ENCODE peak calls at places on chromosomes 2 and 18, in nine cellular contexts. Z is brain microvascular endothelial cell, G is BJ, D is heart left ventricle, V is lung, N is NB4, C is fibroblast of lung, R is colonic mucosa, E is AG10803. L is an unnamed sample.

GRCh38 chr2:150109028-150109427 is 378.4 kb downstream of the RND3 start:
- DNase-seq in Z (no peak), G (no peak), D (no peak), V (no peak), N (no peak), C (no peak), R (no peak), E (no peak), L (no peak)

GRCh38 chr2:12684471-12684936 is 32.2 kb upstream of the TRIB2 start:
- DNase-seq in Z (peak), G (no peak), D (no peak), V (peak), N (no peak), C (peak), R (no peak), E (peak), L (peak)

GRCh38 chr18:75203456-75204261 is 5.3 kb downstream of the PTGR3 start:
- DNase-seq in Z (no peak), G (no peak), D (no peak), V (no peak), N (no peak), C (peak), R (peak), E (no peak), L (no peak)

GRCh38 chr2:47058061-47058931 is 96.8 kb downstream of the STPG4 start:
- DNase-seq in Z (no peak), G (no peak), D (peak), V (no peak), N (peak), C (peak), R (no peak), E (peak), L (peak)

GRCh38 chr2:50772607-50773006 is 259.3 kb downstream of the NRXN1 start:
- DNase-seq in Z (no peak), G (no peak), D (no peak), V (no peak), N (no peak), C (no peak), R (no peak), E (no peak), L (no peak)

GRCh38 chr2:3285901-3286645 is 91.5 kb downstream of the EIPR1 start:
- DNase-seq in Z (no peak), G (no peak), D (no peak), V (no peak), N (no peak), C (no peak), R (no peak), E (no peak), L (no peak)

GRCh38 chr2:146764301-146764700 is 1080.5 kb upstream of the ACVR2A start:
- DNase-seq in Z (peak), G (no peak), D (no peak), V (no peak), N (no peak), C (peak), R (no peak), E (no peak), L (peak)

GRCh38 chr18:58213931-58214431 is 170.0 kb downstream of the NEDD4L start:
- DNase-seq in Z (peak), G (no peak), D (no peak), V (no peak), N (no peak), C (no peak), R (no peak), E (peak), L (no peak)

GRCh38 chr18:32280911-32281310 is 91.1 kb downstream of the MEP1B start:
- DNase-seq in Z (no peak), G (no peak), D (no peak), V (no peak), N (no peak), C (no peak), R (no peak), E (no peak), L (no peak)

GRCh38 chr2:160225722-160226121 is 25.6 kb upstream of the ITGB6 start:
- DNase-seq in Z (no peak), G (no peak), D (no peak), V (no peak), N (no peak), C (no peak), R (no peak), E (no peak), L (no peak)

GRCh38 chr2:204483497-204484164 is 61.6 kb upstream of the PARD3B start:
- DNase-seq in Z (no peak), G (no peak), D (no peak), V (no peak), N (no peak), C (no peak), R (no peak), E (no peak), L (peak)

GRCh38 chr2:136874258-136874657 is 108.9 kb downstream of the THSD7B start:
- DNase-seq in Z (peak), G (no peak), D (no peak), V (no peak), N (peak), C (no peak), R (no peak), E (peak), L (peak)

GRCh38 chr18:22691988-22692710 is 241.0 kb upstream of the RBBP8 start:
- DNase-seq in Z (peak), G (peak), D (no peak), V (no peak), N (peak), C (peak), R (no peak), E (peak), L (peak)

GRCh38 chr2:174224665-174225288 is 23.6 kb downstream of the OLA1 start:
- DNase-seq in Z (no peak), G (no peak), D (no peak), V (no peak), N (no peak), C (no peak), R (no peak), E (no peak), L (no peak)

GRCh38 chr2:181658444-181658843 is 1.5 kb upstream of the CERKL start:
- DNase-seq in Z (no peak), G (no peak), D (no peak), V (no peak), N (peak), C (no peak), R (no peak), E (no peak), L (no peak)

GRCh38 chr2:126832038-126832437 is 66.7 kb upstream of the TEX51 start:
- DNase-seq in Z (no peak), G (no peak), D (no peak), V (no peak), N (no peak), C (no peak), R (no peak), E (no peak), L (no peak)

GRCh38 chr2:70901235-70902066 is 34.2 kb upstream of the ATP6V1B1 start:
- DNase-seq in Z (peak), G (no peak), D (peak), V (no peak), N (peak), C (peak), R (no peak), E (peak), L (peak)

GRCh38 chr2:127423476-127423840 is 5.2 kb downstream of the PROC start:
- DNase-seq in Z (no peak), G (no peak), D (no peak), V (peak), N (peak), C (no peak), R (peak), E (no peak), L (no peak)

GRCh38 chr18:9869713-9870430 is 15.9 kb upstream of the TXNDC2 start:
- DNase-seq in Z (peak), G (peak), D (no peak), V (no peak), N (peak), C (peak), R (peak), E (peak), L (peak)

GRCh38 chr2:110881908-110882307 is 149.5 kb downstream of the ACOXL start:
- DNase-seq in Z (no peak), G (no peak), D (no peak), V (no peak), N (no peak), C (no peak), R (no peak), E (no peak), L (no peak)

GRCh38 chr2:78681386-78681785 is 344.1 kb upstream of the REG3G start:
- DNase-seq in Z (no peak), G (no peak), D (no peak), V (no peak), N (no peak), C (no peak), R (no peak), E (no peak), L (no peak)

GRCh38 chr2:26631401-26631800 is 9.8 kb downstream of the CIB4 start:
- DNase-seq in Z (no peak), G (no peak), D (no peak), V (no peak), N (no peak), C (no peak), R (no peak), E (no peak), L (no peak)

GRCh38 chr18:48264508-48264907 is 144.7 kb downstream of the ZBTB7C start:
- DNase-seq in Z (no peak), G (no peak), D (no peak), V (no peak), N (no peak), C (no peak), R (no peak), E (no peak), L (no peak)

GRCh38 chr2:10467401-10467800 is 19.3 kb upstream of the ODC1 start:
- DNase-seq in Z (no peak), G (no peak), D (no peak), V (no peak), N (peak), C (no peak), R (no peak), E (no peak), L (no peak)

GRCh38 chr18:44771957-44772917 is 91.5 kb downstream of the SETBP1 start:
- DNase-seq in Z (peak), G (peak), D (no peak), V (no peak), N (peak), C (no peak), R (peak), E (no peak), L (no peak)

GRCh38 chr2:23574919-23575654 is 190.1 kb downstream of the KLHL29 start:
- DNase-seq in Z (no peak), G (no peak), D (no peak), V (no peak), N (no peak), C (no peak), R (no peak), E (no peak), L (no peak)

GRCh38 chr2:100767224-100767653 is 52.7 kb upstream of the NPAS2 start:
- DNase-seq in Z (no peak), G (peak), D (no peak), V (no peak), N (no peak), C (peak), R (no peak), E (peak), L (peak)

GRCh38 chr18:72206814-72207213 is 337.3 kb downstream of the CBLN2 start:
- DNase-seq in Z (no peak), G (no peak), D (no peak), V (no peak), N (no peak), C (no peak), R (no peak), E (no peak), L (no peak)

GRCh38 chr2:231642631-231643493 is 50.2 kb downstream of the TEX44 start:
- DNase-seq in Z (peak), G (peak), D (peak), V (peak), N (peak), C (peak), R (peak), E (peak), L (peak)

GRCh38 chr2:47360937-47361336 is 42.0 kb upstream of the MSH2 start:
- DNase-seq in Z (peak), G (peak), D (no peak), V (no peak), N (no peak), C (peak), R (peak), E (peak), L (no peak)

DNA sequence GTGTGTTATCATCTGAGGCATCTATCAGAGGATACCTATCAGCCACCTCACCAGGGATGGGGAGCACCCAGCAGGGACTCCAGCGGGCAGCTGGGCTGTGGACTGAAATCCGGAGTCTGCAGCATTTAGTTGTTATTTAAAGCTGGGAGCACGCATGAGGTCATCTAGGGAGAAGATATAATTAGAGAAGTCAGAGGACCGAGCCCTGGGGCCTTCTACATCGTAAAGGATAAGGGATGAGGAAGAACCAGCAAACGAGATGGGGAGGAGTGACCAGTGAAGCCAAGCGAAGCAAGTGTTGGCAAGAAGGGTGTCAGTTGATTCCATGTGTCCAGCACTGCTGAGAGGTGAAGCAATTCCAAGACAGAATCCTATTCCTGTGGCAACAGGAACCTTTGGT is 70.3 kb downstream of the STEAP3 start:
- DNase-seq in Z (no peak), G (no peak), D (no peak), V (no peak), N (no peak), C (no peak), R (no peak), E (no peak), L (no peak)
- H3K4me3 ChIP-seq in Z (no peak), G (no peak), D (no peak), V (no peak), N (no peak), C (no peak), R (no peak), E (no peak), L (no peak)

GRCh38 chr18:24014062-24014985 is at the start of gene TTC39C:
- DNase-seq in Z (peak), G (no peak), D (peak), V (peak), N (peak), C (peak), R (peak), E (peak), L (peak)

GRCh38 chr18:24014986-24015896 is 687 bp downstream of the TTC39C start:
- DNase-seq in Z (peak), G (peak), D (peak), V (peak), N (peak), C (peak), R (peak), E (peak), L (peak)

GRCh38 chr18:24018299-24018910 is 3.9 kb downstream of the TTC39C start:
- DNase-seq in Z (no peak), G (no peak), D (no peak), V (no peak), N (no peak), C (no peak), R (no peak), E (no peak), L (no peak)

GRCh38 chr18:24015897-24016631 is 1.5 kb downstream of the TTC39C start:
- DNase-seq in Z (no peak), G (no peak), D (no peak), V (no peak), N (peak), C (no peak), R (no peak), E (no peak), L (no peak)

GRCh38 chr18:24016643-24017042 is 2.1 kb downstream of the TTC39C start:
- DNase-seq in Z (no peak), G (no peak), D (no peak), V (no peak), N (peak), C (no peak), R (no peak), E (no peak), L (no peak)
- TF ChIP-seq CTCF in Z (peak), G (peak), D (no peak), V (no peak), N (no peak), C (peak), R (peak), E (peak), L (peak)

GRCh38 chr2:187548658-187549057 is 5.6 kb downstream of the TFPI start:
- DNase-seq in Z (no peak), G (no peak), D (no peak), V (no peak), N (no peak), C (peak), R (no peak), E (no peak), L (no peak)
- H3K4me3 ChIP-seq in Z (no peak), G (no peak), D (no peak), V (no peak), N (no peak), C (peak), R (no peak), E (no peak), L (peak)

GRCh38 chr18:2883137-2883671 is 36.4 kb downstream of the EMILIN2 start:
- DNase-seq in Z (no peak), G (no peak), D (no peak), V (peak), N (peak), C (no peak), R (no peak), E (no peak), L (no peak)

GRCh38 chr18:2881088-2881487 is 34.3 kb downstream of the EMILIN2 start:
- DNase-seq in Z (no peak), G (no peak), D (no peak), V (peak), N (peak), C (peak), R (no peak), E (peak), L (peak)

GRCh38 chr18:2880473-2880872 is 33.7 kb downstream of the EMILIN2 start:
- DNase-seq in Z (no peak), G (no peak), D (no peak), V (peak), N (no peak), C (no peak), R (no peak), E (no peak), L (no peak)

GRCh38 chr18:2882201-2882600 is 35.4 kb downstream of the EMILIN2 start:
- DNase-seq in Z (no peak), G (no peak), D (no peak), V (peak), N (no peak), C (no peak), R (no peak), E (no peak), L (no peak)

DNA sequence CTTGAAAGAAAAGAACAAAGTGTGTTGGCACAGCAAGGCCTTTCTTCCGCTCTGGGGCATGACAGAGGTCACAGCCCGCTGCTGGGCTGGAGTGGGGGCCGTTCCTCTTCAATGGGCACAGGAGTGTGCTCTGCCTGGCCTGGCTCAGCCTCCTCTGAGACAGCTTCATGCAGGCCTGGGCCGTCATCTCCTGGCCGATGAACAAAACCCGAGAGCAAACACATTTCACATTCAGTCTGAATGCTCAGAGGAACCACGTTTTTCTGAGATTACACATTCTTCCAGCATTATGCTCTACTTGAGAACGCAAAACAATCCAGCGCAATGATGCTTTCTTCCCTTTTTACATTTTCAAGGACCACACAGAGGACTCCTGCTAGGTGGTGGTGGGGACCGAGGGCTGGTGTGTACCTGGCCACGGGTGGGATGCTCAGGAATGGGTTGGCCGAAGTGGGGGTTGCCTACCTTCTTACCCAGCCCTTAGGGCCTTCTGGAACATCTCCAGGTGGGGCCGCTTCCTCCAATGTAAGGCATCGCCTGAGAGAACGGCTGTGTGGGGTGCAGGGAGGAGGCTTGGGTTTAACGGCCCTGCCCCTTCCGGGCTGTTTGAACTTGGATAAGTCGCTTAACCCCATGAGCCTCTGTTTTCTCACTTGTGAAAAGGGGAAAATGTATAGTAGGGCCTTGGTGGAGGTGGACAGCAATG is 34.8 kb downstream of the EMILIN2 start:
- DNase-seq in Z (peak), G (peak), D (peak), V (peak), N (no peak), C (peak), R (no peak), E (peak), L (peak)
- TF ChIP-seq CTCF in Z (no peak), G (peak), D (no peak), V (no peak), N (no peak), C (peak), R (no peak), E (peak), L (no peak)

DNA sequence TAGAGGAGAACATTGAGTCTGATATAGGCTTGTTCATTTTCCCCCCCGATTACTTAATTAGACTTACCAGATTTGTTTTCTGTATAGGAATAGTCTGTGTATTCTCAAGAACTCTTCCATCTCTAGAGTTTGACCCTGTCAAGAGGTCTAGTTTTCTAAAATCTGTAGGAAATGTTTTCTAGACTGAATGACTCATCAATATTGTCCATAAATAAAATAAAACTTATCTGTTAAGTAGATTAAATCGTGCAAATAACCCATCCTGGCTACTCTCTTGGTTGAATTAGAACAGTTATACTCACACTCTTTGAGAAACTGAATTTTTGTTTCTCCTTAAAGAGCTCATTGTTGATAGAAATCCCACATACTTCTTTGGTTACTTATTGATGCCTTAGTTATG is 299.2 kb upstream of the CWC22 start:
- DNase-seq in Z (no peak), G (no peak), D (no peak), V (no peak), N (no peak), C (no peak), R (no peak), E (no peak), L (no peak)
- H3K4me3 ChIP-seq in Z (no peak), G (no peak), D (no peak), V (no peak), N (no peak), C (no peak), R (no peak), E (no peak), L (no peak)

GRCh38 chr2:74264281-74264680 is 65.9 kb downstream of the MTHFD2 start:
- DNase-seq in Z (no peak), G (no peak), D (no peak), V (no peak), N (no peak), C (no peak), R (no peak), E (no peak), L (no peak)

GRCh38 chr2:74259191-74259590 is 60.8 kb downstream of the MTHFD2 start:
- DNase-seq in Z (no peak), G (no peak), D (no peak), V (no peak), N (no peak), C (no peak), R (no peak), E (no peak), L (no peak)

GRCh38 chr2:74260495-74260894 is 62.1 kb downstream of the MTHFD2 start:
- DNase-seq in Z (no peak), G (no peak), D (no peak), V (no peak), N (no peak), C (no peak), R (no peak), E (no peak), L (no peak)

GRCh38 chr2:74262681-74263080 is 64.3 kb downstream of the MTHFD2 start:
- DNase-seq in Z (no peak), G (no peak), D (no peak), V (no peak), N (no peak), C (no peak), R (no peak), E (no peak), L (no peak)

DNA sequence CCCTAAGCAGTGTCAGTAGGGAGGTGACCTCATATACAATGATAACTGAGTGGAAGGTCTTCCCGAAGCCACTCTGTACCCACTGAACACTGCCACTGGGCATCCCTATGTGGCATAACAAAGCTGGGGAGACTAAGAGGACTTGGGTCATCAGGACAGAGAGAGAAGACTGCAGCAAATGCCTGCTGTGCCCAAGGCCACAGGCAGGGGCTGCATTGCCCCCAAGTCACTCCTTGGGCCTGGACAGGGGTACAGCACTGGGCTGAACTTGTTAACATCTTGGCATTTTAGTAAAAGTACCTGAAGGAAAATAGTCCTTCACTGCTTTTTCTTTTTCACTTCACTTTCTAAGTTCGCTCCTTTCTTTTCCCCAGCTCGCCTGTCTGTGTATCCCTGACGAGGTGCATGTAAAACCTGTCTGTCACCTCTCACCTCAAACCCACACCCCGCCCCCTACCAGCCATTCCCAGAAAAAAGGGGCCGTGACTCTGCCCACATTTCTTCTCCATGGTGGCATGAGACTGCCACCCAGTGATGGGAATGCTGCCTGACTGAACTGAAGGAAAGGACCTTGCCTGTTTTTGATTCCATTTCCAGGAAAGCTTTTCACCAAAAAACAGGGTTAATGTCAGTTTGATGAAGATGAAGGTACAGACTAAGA is 62.9 kb downstream of the MTHFD2 start:
- DNase-seq in Z (no peak), G (no peak), D (peak), V (no peak), N (no peak), C (peak), R (peak), E (peak), L (peak)
- TF ChIP-seq CTCF in Z (peak), G (peak), D (peak), V (no peak), N (no peak), C (peak), R (peak), E (peak), L (peak)